ENCODE peak calls at places on chromosomes 6 and 20, in ten cellular contexts. R is IMR-90, H is A549, V is fibroblast of the aortic adventitia, J is GM23338, N is bronchial epithelial cell, G is PC-9, M is spleen, F is suprapubic skin, W is neural crest cell. B is an unnamed sample.

GRCh38 chr20:24039196-24039595 is 50.6 kb upstream of the GGTLC1 start:
- DNase-seq in V (no peak), M (no peak), R (no peak), N (no peak), H (no peak), G (peak), J (no peak), W (no peak), F (no peak), B (no peak)

GRCh38 chr20:15075586-15075985 is 738.2 kb upstream of the FLRT3 start:
- DNase-seq in R (no peak), H (no peak), F (no peak), J (no peak), V (no peak), M (no peak), N (no peak), G (no peak), W (no peak), B (no peak)

GRCh38 chr20:63327229-63327745 is 33.9 kb downstream of the CHRNA4 start:
- DNase-seq in H (no peak), J (no peak), W (no peak), G (no peak), M (no peak), V (no peak), N (no peak), R (no peak), F (no peak), B (no peak)

GRCh38 chr6:155047523-155047922 is 52.4 kb downstream of the TIAM2 start:
- DNase-seq in V (no peak), W (no peak), R (no peak), M (no peak), G (no peak), F (no peak), N (no peak), H (no peak), J (no peak), B (no peak)

GRCh38 chr6:139334791-139335446 is 39.5 kb downstream of the CITED2 start:
- DNase-seq in N (peak), H (no peak), W (no peak), M (no peak), G (no peak), V (peak), F (no peak), R (peak), J (no peak), B (peak)

GRCh38 chr20:46151936-46152335 is 33.8 kb downstream of the CD40 start:
- DNase-seq in R (no peak), F (no peak), G (peak), J (peak), M (peak), V (no peak), W (no peak), N (no peak), H (peak), B (no peak)

GRCh38 chr20:10282930-10283556 is 64.4 kb downstream of the SNAP25 start:
- DNase-seq in M (no peak), N (peak), F (no peak), J (no peak), V (peak), W (no peak), R (peak), H (no peak), G (no peak), B (peak)

GRCh38 chr6:100194535-100194934 is 200.5 kb upstream of the MCHR2 start:
- DNase-seq in G (no peak), F (no peak), V (peak), N (no peak), H (no peak), J (no peak), W (no peak), M (no peak), R (no peak), B (no peak)

GRCh38 chr20:49381558-49382493 is 100.6 kb downstream of the KCNB1 start:
- DNase-seq in H (peak), V (peak), M (no peak), W (no peak), F (no peak), R (peak), G (peak), J (no peak), N (peak), B (peak)

GRCh38 chr6:138514860-138515540 is 15.7 kb upstream of the NHSL1 start:
- DNase-seq in H (no peak), F (no peak), J (no peak), R (no peak), N (no peak), G (no peak), V (no peak), W (no peak), M (no peak), B (no peak)

GRCh38 chr6:1609662-1610496 is at the start of gene FOXC1:
- DNase-seq in F (peak), J (peak), N (peak), R (peak), W (peak), M (peak), G (peak), H (peak), V (peak), B (peak)

GRCh38 chr20:16419138-16419715 is 154.0 kb downstream of the KIF16B start:
- DNase-seq in M (no peak), H (no peak), W (no peak), J (no peak), V (no peak), F (no peak), G (no peak), N (peak), R (no peak), B (no peak)

GRCh38 chr6:99024089-99024488 is 76.3 kb upstream of the FBXL4 start:
- DNase-seq in M (no peak), F (no peak), J (no peak), R (no peak), W (no peak), V (no peak), H (no peak), G (no peak), N (no peak), B (no peak)

GRCh38 chr6:127118505-127119360 is at the start of gene RSPO3:
- DNase-seq in F (peak), V (peak), R (peak), J (peak), N (peak), M (peak), H (peak), G (peak), W (peak), B (no peak)

GRCh38 chr6:7730852-7731251 is 5.0 kb downstream of the BMP6 start:
- DNase-seq in H (peak), G (peak), N (peak), W (no peak), M (no peak), J (no peak), F (no peak), V (peak), R (peak), B (peak)

GRCh38 chr6:18432180-18432579 is 45.0 kb downstream of the RNF144B start:
- DNase-seq in V (peak), F (no peak), W (no peak), J (no peak), M (no peak), G (no peak), H (no peak), R (peak), N (peak), B (peak)

GRCh38 chr20:22795897-22796296 is 211.5 kb upstream of the FOXA2 start:
- DNase-seq in G (peak), J (no peak), V (peak), R (peak), M (no peak), F (peak), H (peak), W (no peak), N (peak), B (peak)

GRCh38 chr6:64520050-64520449 is 884.4 kb downstream of the PHF3 start:
- DNase-seq in H (peak), R (peak), V (peak), M (no peak), G (no peak), W (no peak), J (peak), N (peak), F (no peak), B (peak)

GRCh38 chr20:10790013-10790412 is 116.2 kb upstream of the JAG1 start:
- DNase-seq in R (no peak), W (no peak), H (no peak), F (no peak), N (peak), M (no peak), G (no peak), J (no peak), V (no peak), B (no peak)

GRCh38 chr20:61047515-61047914 is 204.5 kb upstream of the CDH4 start:
- DNase-seq in H (no peak), R (no peak), W (no peak), J (no peak), N (no peak), F (no peak), V (no peak), M (no peak), G (no peak), B (no peak)

GRCh38 chr6:112330071-112330876 is 16.9 kb upstream of the RFPL4B start:
- DNase-seq in H (no peak), M (no peak), W (no peak), V (peak), N (peak), G (peak), J (no peak), R (peak), F (no peak), B (peak)

GRCh38 chr20:37501940-37502339 is 19.1 kb upstream of the NNAT start:
- DNase-seq in G (no peak), M (no peak), V (no peak), N (no peak), H (peak), R (no peak), J (peak), F (no peak), W (no peak), B (no peak)

GRCh38 chr6:75230484-75231325 is 12.9 kb downstream of the COX7A2 start:
- DNase-seq in F (no peak), W (peak), J (peak), M (no peak), V (peak), N (peak), H (peak), R (peak), G (peak), B (peak)

GRCh38 chr20:58906894-58907293 is 54.4 kb downstream of the GNAS start:
- DNase-seq in V (peak), N (peak), M (no peak), J (no peak), H (no peak), W (no peak), F (no peak), R (peak), G (no peak), B (peak)

GRCh38 chr20:32966881-32967781 is 37.1 kb downstream of the SUN5 start:
- DNase-seq in H (no peak), V (no peak), R (no peak), J (no peak), F (peak), G (no peak), M (no peak), N (no peak), W (peak), B (no peak)

GRCh38 chr6:111850288-111850937 is 22.8 kb downstream of the FYN start:
- DNase-seq in J (no peak), G (no peak), F (no peak), N (no peak), V (no peak), H (no peak), W (no peak), M (no peak), R (no peak), B (no peak)

GRCh38 chr20:53883098-53883762 is 187.2 kb downstream of the BCAS1 start:
- DNase-seq in V (no peak), J (no peak), G (no peak), W (no peak), F (no peak), N (peak), H (no peak), M (no peak), R (peak), B (peak)

GRCh38 chr6:142633317-142633716 is 311.7 kb downstream of the HIVEP2 start:
- DNase-seq in F (no peak), G (no peak), N (no peak), V (no peak), R (no peak), H (no peak), W (no peak), J (no peak), M (no peak), B (no peak)

GRCh38 chr6:163086563-163086895 is 328.0 kb upstream of the QKI start:
- DNase-seq in H (no peak), F (no peak), V (no peak), J (no peak), N (no peak), M (no peak), W (no peak), R (no peak), G (no peak), B (no peak)

DNA sequence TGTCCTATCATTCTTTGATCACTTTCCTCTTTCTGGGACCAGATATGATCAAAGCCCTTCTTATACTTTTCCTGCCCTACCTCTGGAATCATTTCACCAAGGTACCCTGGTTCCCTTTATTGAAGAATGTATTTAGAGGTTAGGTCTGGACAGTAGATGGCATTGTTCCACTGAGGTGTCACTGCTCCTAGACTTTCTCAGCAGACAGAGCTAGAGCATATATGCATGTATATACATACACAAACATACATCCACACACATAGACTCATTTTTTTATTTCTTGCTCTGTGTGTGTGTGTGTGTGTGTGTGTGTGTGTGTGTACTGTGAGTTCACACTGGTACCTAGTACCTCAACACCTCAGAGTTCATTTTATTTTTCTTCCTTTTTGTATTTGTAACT is 40.9 kb downstream of the PTPRA start:
- DNase-seq in N (peak), R (no peak), G (no peak), M (no peak), V (no peak), H (no peak), J (no peak), F (no peak), W (no peak), B (no peak)
- TF ChIP-seq CTCF in N (no peak), R (peak), G (no peak), M (no peak), V (no peak), H (peak), J (peak), F (no peak), W (no peak), B (peak)

DNA sequence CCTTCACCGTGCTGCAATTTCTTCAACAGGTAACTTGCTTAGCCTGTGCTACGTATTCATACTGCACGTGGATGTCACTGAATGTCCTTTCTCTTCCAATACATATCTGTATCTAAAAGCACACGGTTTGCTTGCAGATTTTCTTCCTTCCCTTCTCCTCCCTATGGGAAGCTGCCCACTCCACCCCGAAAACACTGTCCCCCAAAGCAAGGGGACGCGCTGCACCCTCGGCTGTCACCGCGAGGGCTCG is 708 bp downstream of the TMX4 start:
- DNase-seq in J (no peak), H (peak), V (no peak), M (no peak), F (no peak), R (peak), N (peak), W (no peak), G (no peak), B (no peak)
- TF ChIP-seq CTCF in J (no peak), H (no peak), V (peak), M (no peak), F (no peak), R (no peak), N (no peak), W (peak), G (no peak), B (no peak)

DNA sequence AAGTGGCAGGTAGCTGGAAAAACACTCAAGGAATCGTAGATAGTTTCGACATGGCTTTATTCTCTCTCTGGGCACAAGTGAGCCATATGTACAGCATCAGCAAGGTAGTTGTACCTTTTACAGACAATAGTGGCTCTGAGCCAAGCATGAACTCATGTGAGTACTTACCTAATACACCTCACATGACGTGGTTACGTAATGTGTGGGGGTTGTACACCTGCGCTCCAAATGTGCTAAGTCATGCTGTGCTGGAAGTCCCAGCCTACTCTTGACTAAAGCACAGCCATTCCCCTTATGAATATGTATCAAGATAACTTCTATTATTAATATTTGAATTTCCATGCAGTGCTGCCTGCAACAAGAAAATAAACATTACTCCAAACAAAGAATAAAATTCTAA is 78.8 kb upstream of the HMGN3 start:
- DNase-seq in F (no peak), G (peak), W (no peak), R (no peak), H (no peak), V (no peak), J (peak), N (peak), M (no peak), B (no peak)
- TF ChIP-seq CTCF in F (no peak), G (no peak), W (no peak), R (no peak), H (no peak), V (no peak), J (no peak), N (no peak), M (no peak), B (no peak)

GRCh38 chr6:118739976-118740771 is 88.8 kb upstream of the CEP85L start:
- DNase-seq in M (no peak), W (no peak), H (no peak), G (no peak), R (peak), V (peak), N (peak), J (no peak), F (no peak), B (peak)

GRCh38 chr6:118744261-118744941 is 93.0 kb upstream of the CEP85L start:
- DNase-seq in H (no peak), V (peak), R (peak), F (no peak), J (no peak), M (no peak), N (no peak), G (no peak), W (no peak), B (no peak)

GRCh38 chr6:118746100-118746874 is 94.9 kb upstream of the CEP85L start:
- DNase-seq in M (no peak), R (no peak), H (no peak), W (no peak), V (no peak), N (no peak), G (no peak), J (no peak), F (no peak), B (no peak)

GRCh38 chr6:118745156-118745555 is 93.8 kb upstream of the CEP85L start:
- DNase-seq in G (no peak), R (no peak), V (no peak), M (no peak), J (no peak), F (no peak), H (no peak), N (no peak), W (no peak), B (no peak)

GRCh38 chr6:118743744-118744143 is 92.4 kb upstream of the CEP85L start:
- DNase-seq in R (peak), V (peak), M (no peak), N (no peak), J (no peak), F (no peak), G (no peak), W (no peak), H (no peak), B (no peak)
- TF ChIP-seq CTCF in R (no peak), V (no peak), M (no peak), N (no peak), J (no peak), F (no peak), G (no peak), W (no peak), H (no peak), B (no peak)

DNA sequence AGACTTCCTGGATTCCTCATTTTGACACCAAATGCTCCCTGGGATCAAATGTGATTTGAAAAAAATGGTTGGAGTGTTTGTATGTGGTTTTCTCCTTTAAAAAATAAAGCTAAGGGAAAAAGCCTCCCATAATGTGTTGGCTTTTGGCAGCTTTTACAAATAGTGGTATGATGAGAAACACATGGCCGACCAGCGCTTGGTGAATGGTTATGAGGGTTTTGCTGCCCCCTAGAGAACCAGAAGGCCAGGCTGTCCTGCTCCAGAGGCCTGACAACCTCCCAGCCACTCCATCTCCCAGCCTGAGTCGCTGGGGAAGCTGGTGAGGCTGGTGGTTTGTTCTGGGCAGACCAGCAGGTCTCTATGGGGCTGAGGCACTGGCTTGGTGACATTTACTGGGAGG is 69.3 kb downstream of the CLIC5 start:
- DNase-seq in N (no peak), M (no peak), W (no peak), F (no peak), J (peak), G (no peak), H (no peak), R (peak), V (peak), B (peak)
- TF ChIP-seq CTCF in N (no peak), M (peak), W (peak), F (no peak), J (peak), G (no peak), H (no peak), R (peak), V (peak), B (peak)

GRCh38 chr6:114167583-114168576 is 174.9 kb downstream of the HS3ST5 start:
- DNase-seq in N (no peak), R (no peak), V (no peak), F (no peak), J (no peak), H (no peak), M (no peak), G (no peak), W (no peak), B (no peak)
- TF ChIP-seq CTCF in N (no peak), R (no peak), V (no peak), F (no peak), J (no peak), H (no peak), M (no peak), G (no peak), W (no peak), B (no peak)

GRCh38 chr6:56574292-56574691 is 68.4 kb downstream of the DST start:
- DNase-seq in H (no peak), M (no peak), G (no peak), W (no peak), N (no peak), J (no peak), R (no peak), V (no peak), F (no peak), B (no peak)

GRCh38 chr6:56571605-56572004 is 71.1 kb downstream of the DST start:
- DNase-seq in R (no peak), G (no peak), H (no peak), J (no peak), W (no peak), M (no peak), N (no peak), V (no peak), F (no peak), B (no peak)

GRCh38 chr6:56573624-56574023 is 69.1 kb downstream of the DST start:
- DNase-seq in M (no peak), N (no peak), G (no peak), V (peak), H (no peak), R (peak), W (no peak), F (no peak), J (no peak), B (no peak)

GRCh38 chr6:56573142-56573541 is 69.5 kb downstream of the DST start:
- DNase-seq in G (no peak), J (no peak), F (no peak), M (no peak), R (no peak), H (no peak), V (no peak), W (no peak), N (no peak), B (no peak)

GRCh38 chr6:56570434-56571359 is 72.0 kb downstream of the DST start:
- DNase-seq in H (peak), F (no peak), J (peak), V (peak), W (no peak), N (peak), R (peak), M (no peak), G (no peak), B (peak)
- TF ChIP-seq CTCF in H (peak), F (peak), J (peak), V (peak), W (peak), N (peak), R (peak), M (peak), G (peak), B (peak)

GRCh38 chr20:4281258-4282055 is 266.1 kb upstream of the RNF24 start:
- DNase-seq in J (no peak), H (no peak), G (no peak), W (no peak), M (no peak), V (no peak), N (peak), R (no peak), F (no peak), B (no peak)

GRCh38 chr20:4283011-4283410 is 267.7 kb upstream of the RNF24 start:
- DNase-seq in V (no peak), H (no peak), R (no peak), N (no peak), F (no peak), G (no peak), W (no peak), M (no peak), J (no peak), B (peak)

GRCh38 chr20:4280731-4281130 is 265.4 kb upstream of the RNF24 start:
- DNase-seq in W (no peak), V (no peak), M (no peak), G (no peak), N (no peak), R (no peak), H (no peak), F (no peak), J (no peak), B (no peak)

GRCh38 chr20:4282550-4282949 is 267.2 kb upstream of the RNF24 start:
- DNase-seq in F (no peak), H (no peak), G (no peak), W (no peak), V (no peak), M (no peak), R (no peak), N (no peak), J (no peak), B (no peak)
- TF ChIP-seq CTCF in F (no peak), H (no peak), G (no peak), W (no peak), V (no peak), M (no peak), R (no peak), N (no peak), J (no peak), B (no peak)

B was measured in HFFc6.